ENCODE peak calls at places on chromosomes 7 and 10, in ten cellular contexts. One of them, this sample, is unnamed.

GRCh38 chr7:123004931-123005330 is 9.4 kb upstream of the TAS2R16 start:
- DNase-seq in dorsolateral prefrontal cortex: no peak
- DNase-seq in heart right ventricle: no peak
- DNase-seq in HL-60: no peak
- DNase-seq in heart left ventricle: no peak
- DNase-seq in nephron progenitor cell: no peak
- DNase-seq in WTC11: no peak
- DNase-seq in DND-41: no peak
- DNase-seq in mammary epithelial cell: no peak
- DNase-seq in lower lobe of right lung: no peak
- DNase-seq in this sample: no peak

GRCh38 chr10:122021421-122021820 is 32.5 kb downstream of the TACC2 start:
- DNase-seq in dorsolateral prefrontal cortex: no peak
- DNase-seq in heart right ventricle: no peak
- DNase-seq in HL-60: no peak
- DNase-seq in heart left ventricle: no peak
- DNase-seq in nephron progenitor cell: no peak
- DNase-seq in WTC11: no peak
- DNase-seq in DND-41: no peak
- DNase-seq in mammary epithelial cell: no peak
- DNase-seq in lower lobe of right lung: no peak
- DNase-seq in this sample: no peak

GRCh38 chr10:105252908-105253307 is 611.8 kb downstream of the SORCS3 start:
- DNase-seq in dorsolateral prefrontal cortex: no peak
- DNase-seq in heart right ventricle: no peak
- DNase-seq in HL-60: no peak
- DNase-seq in heart left ventricle: no peak
- DNase-seq in nephron progenitor cell: no peak
- DNase-seq in WTC11: no peak
- DNase-seq in DND-41: no peak
- DNase-seq in mammary epithelial cell: no peak
- DNase-seq in lower lobe of right lung: no peak
- DNase-seq in this sample: no peak

GRCh38 chr10:115936926-115937755 is 335.9 kb downstream of the GFRA1 start:
- DNase-seq in dorsolateral prefrontal cortex: no peak
- DNase-seq in heart right ventricle: no peak
- DNase-seq in HL-60: no peak
- DNase-seq in heart left ventricle: no peak
- DNase-seq in nephron progenitor cell: no peak
- DNase-seq in WTC11: no peak
- DNase-seq in DND-41: no peak
- DNase-seq in mammary epithelial cell: peak
- DNase-seq in lower lobe of right lung: no peak
- DNase-seq in this sample: no peak

GRCh38 chr10:132140167-132140925 is 46.4 kb upstream of the DPYSL4 start:
- DNase-seq in dorsolateral prefrontal cortex: peak
- DNase-seq in heart right ventricle: no peak
- DNase-seq in HL-60: no peak
- DNase-seq in heart left ventricle: no peak
- DNase-seq in nephron progenitor cell: no peak
- DNase-seq in WTC11: peak
- DNase-seq in DND-41: no peak
- DNase-seq in mammary epithelial cell: no peak
- DNase-seq in lower lobe of right lung: peak
- DNase-seq in this sample: no peak

GRCh38 chr7:1537631-1538412 is 7.3 kb downstream of the MAFK start:
- DNase-seq in dorsolateral prefrontal cortex: peak
- DNase-seq in heart right ventricle: peak
- DNase-seq in HL-60: peak
- DNase-seq in heart left ventricle: peak
- DNase-seq in nephron progenitor cell: peak
- DNase-seq in WTC11: peak
- DNase-seq in DND-41: no peak
- DNase-seq in mammary epithelial cell: peak
- DNase-seq in lower lobe of right lung: peak
- DNase-seq in this sample: no peak

GRCh38 chr10:28954211-28954610 is 276.9 kb downstream of the BAMBI start:
- DNase-seq in dorsolateral prefrontal cortex: no peak
- DNase-seq in heart right ventricle: no peak
- DNase-seq in HL-60: no peak
- DNase-seq in heart left ventricle: no peak
- DNase-seq in nephron progenitor cell: no peak
- DNase-seq in WTC11: no peak
- DNase-seq in DND-41: no peak
- DNase-seq in mammary epithelial cell: no peak
- DNase-seq in lower lobe of right lung: no peak
- DNase-seq in this sample: no peak

GRCh38 chr7:6448943-6449543 is 1.3 kb upstream of the DAGLB start:
- DNase-seq in dorsolateral prefrontal cortex: no peak
- DNase-seq in heart right ventricle: no peak
- DNase-seq in HL-60: no peak
- DNase-seq in heart left ventricle: no peak
- DNase-seq in nephron progenitor cell: no peak
- DNase-seq in WTC11: no peak
- DNase-seq in DND-41: peak
- DNase-seq in mammary epithelial cell: no peak
- DNase-seq in lower lobe of right lung: peak
- DNase-seq in this sample: no peak

GRCh38 chr10:118587881-118588651 is 7.4 kb downstream of the PRLHR start:
- DNase-seq in dorsolateral prefrontal cortex: no peak
- DNase-seq in heart right ventricle: no peak
- DNase-seq in HL-60: no peak
- DNase-seq in heart left ventricle: no peak
- DNase-seq in nephron progenitor cell: no peak
- DNase-seq in WTC11: no peak
- DNase-seq in DND-41: no peak
- DNase-seq in mammary epithelial cell: no peak
- DNase-seq in lower lobe of right lung: no peak
- DNase-seq in this sample: no peak

GRCh38 chr10:122494833-122495232 is 33.5 kb downstream of the HTRA1 start:
- DNase-seq in dorsolateral prefrontal cortex: peak
- DNase-seq in heart right ventricle: peak
- DNase-seq in HL-60: no peak
- DNase-seq in heart left ventricle: no peak
- DNase-seq in nephron progenitor cell: no peak
- DNase-seq in WTC11: no peak
- DNase-seq in DND-41: no peak
- DNase-seq in mammary epithelial cell: peak
- DNase-seq in lower lobe of right lung: peak
- DNase-seq in this sample: no peak

GRCh38 chr7:47548546-47548945 is 33.4 kb downstream of the TNS3 start:
- DNase-seq in dorsolateral prefrontal cortex: no peak
- DNase-seq in heart right ventricle: no peak
- DNase-seq in HL-60: no peak
- DNase-seq in heart left ventricle: no peak
- DNase-seq in nephron progenitor cell: no peak
- DNase-seq in WTC11: no peak
- DNase-seq in DND-41: no peak
- DNase-seq in mammary epithelial cell: no peak
- DNase-seq in lower lobe of right lung: no peak
- DNase-seq in this sample: no peak

GRCh38 chr10:12459338-12459737 is 110.0 kb downstream of the CAMK1D start:
- DNase-seq in dorsolateral prefrontal cortex: no peak
- DNase-seq in heart right ventricle: no peak
- DNase-seq in HL-60: no peak
- DNase-seq in heart left ventricle: no peak
- DNase-seq in nephron progenitor cell: no peak
- DNase-seq in WTC11: no peak
- DNase-seq in DND-41: no peak
- DNase-seq in mammary epithelial cell: no peak
- DNase-seq in lower lobe of right lung: no peak
- DNase-seq in this sample: no peak

GRCh38 chr7:867406-868188 is 8.8 kb upstream of the GET4 start:
- DNase-seq in dorsolateral prefrontal cortex: no peak
- DNase-seq in heart right ventricle: peak
- DNase-seq in HL-60: no peak
- DNase-seq in heart left ventricle: peak
- DNase-seq in nephron progenitor cell: no peak
- DNase-seq in WTC11: no peak
- DNase-seq in DND-41: no peak
- DNase-seq in mammary epithelial cell: peak
- DNase-seq in lower lobe of right lung: peak
- DNase-seq in this sample: no peak

GRCh38 chr7:155296006-155296787 is 1.5 kb upstream of the INSIG1 start:
- DNase-seq in dorsolateral prefrontal cortex: no peak
- DNase-seq in heart right ventricle: no peak
- DNase-seq in HL-60: no peak
- DNase-seq in heart left ventricle: no peak
- DNase-seq in nephron progenitor cell: no peak
- DNase-seq in WTC11: no peak
- DNase-seq in DND-41: no peak
- DNase-seq in mammary epithelial cell: no peak
- DNase-seq in lower lobe of right lung: no peak
- DNase-seq in this sample: no peak

DNA sequence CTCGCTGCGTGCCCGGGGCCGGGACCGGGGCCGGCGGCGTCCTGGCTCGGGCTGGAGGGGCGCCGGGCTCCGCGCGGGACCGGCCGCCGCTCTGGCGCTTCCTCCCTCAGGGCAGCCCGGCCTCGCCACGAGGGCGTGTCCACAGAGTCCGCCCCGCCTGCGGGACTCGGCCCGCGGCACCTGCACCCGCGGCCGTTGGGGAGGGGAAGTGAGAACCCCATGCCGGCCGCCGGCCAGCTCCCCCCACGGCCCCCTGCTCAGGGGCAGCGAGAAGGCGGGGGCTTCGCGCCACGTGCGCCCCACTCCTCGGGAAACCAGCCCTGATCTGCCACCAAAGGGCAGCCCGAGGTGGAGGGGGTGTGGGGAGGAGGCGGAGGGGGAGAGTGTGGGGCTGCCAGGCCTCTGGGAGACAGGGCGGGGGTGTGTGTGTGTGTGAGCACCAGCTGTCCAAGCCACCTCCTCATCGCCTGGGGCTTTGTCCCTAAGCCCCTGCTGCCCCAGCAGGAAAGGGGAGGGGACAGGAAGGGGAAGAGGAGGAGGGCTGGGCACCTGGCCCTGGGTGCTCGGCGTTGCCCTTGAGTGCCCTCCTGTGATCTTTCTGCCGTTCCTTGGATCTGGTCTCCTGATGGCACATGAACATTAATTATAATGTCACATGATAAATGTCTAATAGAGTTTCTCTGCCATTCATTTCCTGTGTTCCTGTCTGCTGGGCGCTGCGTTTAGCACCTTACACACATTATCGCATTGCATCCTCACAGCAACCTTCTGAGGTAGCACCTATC is at the start of gene PIK3AP1:
- DNase-seq in dorsolateral prefrontal cortex: no peak
- DNase-seq in heart right ventricle: peak
- DNase-seq in HL-60: peak
- DNase-seq in heart left ventricle: peak
- DNase-seq in nephron progenitor cell: peak
- DNase-seq in WTC11: peak
- DNase-seq in DND-41: peak
- DNase-seq in mammary epithelial cell: no peak
- DNase-seq in lower lobe of right lung: peak
- DNase-seq in this sample: peak
- TF ChIP-seq CTCF in dorsolateral prefrontal cortex: no peak
- TF ChIP-seq CTCF in heart right ventricle: no peak
- TF ChIP-seq CTCF in HL-60: no peak
- TF ChIP-seq CTCF in heart left ventricle: no peak
- TF ChIP-seq CTCF in nephron progenitor cell: no peak
- TF ChIP-seq CTCF in WTC11: no peak
- TF ChIP-seq CTCF in DND-41: peak
- TF ChIP-seq CTCF in mammary epithelial cell: no peak
- TF ChIP-seq CTCF in lower lobe of right lung: no peak
- TF ChIP-seq CTCF in this sample: no peak

DNA sequence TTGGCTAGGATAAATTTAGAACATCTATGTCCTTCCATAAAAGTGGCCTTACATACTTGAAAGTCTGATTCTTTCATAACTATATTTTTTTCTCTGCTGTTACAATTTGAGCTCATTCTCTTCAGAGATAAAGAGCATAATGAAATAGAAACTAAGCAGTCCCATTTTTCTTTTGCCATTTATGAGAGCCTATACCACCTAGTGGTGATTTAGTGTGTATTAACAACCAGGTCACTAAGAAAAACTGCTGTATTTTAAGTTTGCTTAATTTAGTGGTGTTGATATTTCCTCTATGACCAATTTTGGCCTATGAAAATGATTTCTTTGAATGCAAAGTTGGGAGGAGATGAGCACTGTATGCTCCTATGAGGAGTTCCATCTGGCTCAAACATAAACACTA is 88.7 kb upstream of the ZWINT start:
- DNase-seq in dorsolateral prefrontal cortex: no peak
- DNase-seq in heart right ventricle: no peak
- DNase-seq in HL-60: no peak
- DNase-seq in heart left ventricle: no peak
- DNase-seq in nephron progenitor cell: no peak
- DNase-seq in WTC11: no peak
- DNase-seq in DND-41: no peak
- DNase-seq in mammary epithelial cell: peak
- DNase-seq in lower lobe of right lung: no peak
- DNase-seq in this sample: no peak
- TF ChIP-seq CTCF in dorsolateral prefrontal cortex: no peak
- TF ChIP-seq CTCF in heart right ventricle: no peak
- TF ChIP-seq CTCF in HL-60: no peak
- TF ChIP-seq CTCF in heart left ventricle: no peak
- TF ChIP-seq CTCF in nephron progenitor cell: no peak
- TF ChIP-seq CTCF in WTC11: no peak
- TF ChIP-seq CTCF in DND-41: no peak
- TF ChIP-seq CTCF in mammary epithelial cell: peak
- TF ChIP-seq CTCF in lower lobe of right lung: no peak
- TF ChIP-seq CTCF in this sample: no peak

DNA sequence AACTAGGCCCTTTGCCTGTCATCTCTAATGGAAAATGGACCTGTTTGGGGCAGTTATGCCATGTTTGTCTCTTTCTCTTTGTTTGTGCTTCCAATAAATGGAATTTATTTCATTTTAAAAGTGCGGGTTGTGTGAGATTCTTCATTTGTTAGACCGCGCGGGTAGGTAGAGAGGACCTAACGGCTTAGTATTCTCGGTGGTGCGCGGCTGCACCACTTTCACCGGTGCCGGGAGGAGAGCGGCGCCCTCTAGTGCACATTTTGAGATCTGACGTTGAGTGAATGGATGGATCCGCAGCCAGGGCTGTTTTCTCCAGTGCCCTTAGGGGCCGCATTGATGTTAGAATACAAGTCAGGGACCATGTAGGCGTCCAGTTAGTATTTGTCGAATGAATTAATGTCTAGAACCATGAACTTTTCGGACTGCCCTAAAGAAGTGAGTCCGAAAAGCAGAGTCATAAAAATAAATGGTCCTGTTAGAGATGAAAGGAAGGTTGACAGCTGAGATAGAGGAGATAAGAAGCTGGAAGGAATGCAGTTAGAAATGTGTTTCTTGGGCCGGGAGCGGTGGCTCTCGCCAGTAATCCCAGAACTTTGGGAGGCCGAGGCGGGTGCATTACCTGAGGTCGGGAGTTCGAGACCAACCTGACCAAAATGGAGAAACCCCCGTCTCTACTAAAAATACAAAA is 29.3 kb upstream of the GIMAP8 start:
- DNase-seq in dorsolateral prefrontal cortex: peak
- DNase-seq in heart right ventricle: peak
- DNase-seq in HL-60: peak
- DNase-seq in heart left ventricle: peak
- DNase-seq in nephron progenitor cell: peak
- DNase-seq in WTC11: peak
- DNase-seq in DND-41: peak
- DNase-seq in mammary epithelial cell: peak
- DNase-seq in lower lobe of right lung: peak
- DNase-seq in this sample: peak
- TF ChIP-seq CTCF in dorsolateral prefrontal cortex: peak
- TF ChIP-seq CTCF in heart right ventricle: peak
- TF ChIP-seq CTCF in HL-60: peak
- TF ChIP-seq CTCF in heart left ventricle: peak
- TF ChIP-seq CTCF in nephron progenitor cell: peak
- TF ChIP-seq CTCF in WTC11: peak
- TF ChIP-seq CTCF in DND-41: peak
- TF ChIP-seq CTCF in mammary epithelial cell: peak
- TF ChIP-seq CTCF in lower lobe of right lung: peak
- TF ChIP-seq CTCF in this sample: peak

GRCh38 chr10:106571216-106571954 is 593.1 kb downstream of the SORCS1 start:
- DNase-seq in dorsolateral prefrontal cortex: no peak
- DNase-seq in heart right ventricle: no peak
- DNase-seq in HL-60: no peak
- DNase-seq in heart left ventricle: no peak
- DNase-seq in nephron progenitor cell: no peak
- DNase-seq in WTC11: no peak
- DNase-seq in DND-41: no peak
- DNase-seq in mammary epithelial cell: peak
- DNase-seq in lower lobe of right lung: no peak
- DNase-seq in this sample: no peak
- TF ChIP-seq CTCF in dorsolateral prefrontal cortex: peak
- TF ChIP-seq CTCF in heart right ventricle: no peak
- TF ChIP-seq CTCF in HL-60: no peak
- TF ChIP-seq CTCF in heart left ventricle: peak
- TF ChIP-seq CTCF in nephron progenitor cell: peak
- TF ChIP-seq CTCF in WTC11: no peak
- TF ChIP-seq CTCF in DND-41: peak
- TF ChIP-seq CTCF in mammary epithelial cell: peak
- TF ChIP-seq CTCF in lower lobe of right lung: no peak
- TF ChIP-seq CTCF in this sample: peak